ENCODE peak calls at places on chromosome 14, in ten cellular contexts. X, T, O, L, H, M, W, C, S and J are unnamed samples.

GRCh38 chr14:100065161-100065871 is at the start of gene EVL:
- DNase-seq in X (no peak), O (no peak), M (no peak), T (no peak), W (no peak), L (no peak), S (no peak), C (no peak), H (no peak), J (no peak)

GRCh38 chr14:87391066-87391465 is 601.9 kb downstream of the GALC start:
- DNase-seq in L (no peak), W (no peak), O (no peak), T (no peak), H (no peak), X (no peak), C (no peak), S (no peak), M (no peak), J (no peak)

GRCh38 chr14:52852810-52853521 is 61.6 kb upstream of the GNPNAT1 start:
- DNase-seq in C (no peak), W (no peak), L (no peak), S (no peak), O (no peak), M (peak), X (no peak), H (no peak), T (no peak), J (no peak)

GRCh38 chr14:69605761-69606160 is 5.6 kb upstream of the SUSD6 start:
- DNase-seq in C (peak), X (no peak), T (no peak), W (no peak), S (no peak), O (no peak), H (no peak), L (peak), M (no peak), J (no peak)

GRCh38 chr14:32258574-32258973 is 55.5 kb upstream of the RNU6-8 start:
- DNase-seq in W (no peak), O (no peak), M (peak), T (no peak), X (peak), H (no peak), C (no peak), S (no peak), L (no peak), J (no peak)

GRCh38 chr14:99568567-99569560 is 35.1 kb downstream of the CCDC85C start:
- DNase-seq in O (no peak), M (peak), X (peak), S (no peak), T (peak), W (no peak), L (no peak), C (no peak), H (no peak), J (no peak)

GRCh38 chr14:92902191-92902590 is 20.8 kb upstream of the CHGA start:
- DNase-seq in M (no peak), C (no peak), L (no peak), S (no peak), W (no peak), X (no peak), H (no peak), O (no peak), T (no peak), J (no peak)

GRCh38 chr14:103727313-103728000 is 11.8 kb downstream of the ZFYVE21 start:
- DNase-seq in X (no peak), W (peak), T (peak), C (peak), M (no peak), L (peak), S (no peak), H (no peak), O (no peak), J (no peak)

GRCh38 chr14:101735453-101735852 is 26.1 kb upstream of the PPP2R5C start:
- DNase-seq in L (no peak), M (no peak), W (peak), O (no peak), S (no peak), H (no peak), T (no peak), X (no peak), C (no peak), J (no peak)

GRCh38 chr14:77043177-77043983 is 14.9 kb upstream of the IRF2BPL start:
- DNase-seq in L (no peak), W (no peak), X (peak), H (no peak), S (peak), C (no peak), O (no peak), M (peak), T (no peak), J (no peak)

GRCh38 chr14:71121711-71122110 is 214.5 kb downstream of the PCNX1 start:
- DNase-seq in M (no peak), O (no peak), H (no peak), T (no peak), C (no peak), W (no peak), S (no peak), L (no peak), X (no peak), J (no peak)

GRCh38 chr14:66371776-66372175 is 114.4 kb upstream of the CCDC196 start:
- DNase-seq in T (no peak), L (no peak), S (no peak), O (no peak), M (no peak), C (no peak), H (no peak), X (no peak), W (no peak), J (no peak)

GRCh38 chr14:104844306-104845032 is 20.6 kb upstream of the CEP170B start:
- DNase-seq in S (no peak), M (no peak), W (peak), X (no peak), T (no peak), L (no peak), C (no peak), H (no peak), O (no peak), J (peak)

GRCh38 chr14:104843442-104844305 is 21.4 kb upstream of the CEP170B start:
- DNase-seq in M (no peak), C (no peak), L (no peak), O (no peak), H (no peak), S (no peak), X (no peak), T (no peak), W (peak), J (peak)

GRCh38 chr14:104841730-104842129 is 23.3 kb upstream of the CEP170B start:
- DNase-seq in C (no peak), S (no peak), L (no peak), M (no peak), T (no peak), H (no peak), O (no peak), W (no peak), X (no peak), J (no peak)

GRCh38 chr14:104845033-104845666 is 19.9 kb upstream of the CEP170B start:
- DNase-seq in O (no peak), L (no peak), X (no peak), C (no peak), M (no peak), S (no peak), H (no peak), W (no peak), T (no peak), J (peak)

GRCh38 chr14:104843006-104843405 is 22.1 kb upstream of the CEP170B start:
- DNase-seq in W (peak), L (no peak), T (no peak), H (no peak), X (no peak), C (no peak), S (no peak), M (no peak), O (no peak), J (no peak)
- H3K4me3 ChIP-seq in W (peak), L (no peak), T (no peak), H (no peak), X (no peak), C (no peak), S (no peak), M (no peak), O (no peak), J (peak)

GRCh38 chr14:50395448-50395847 is 1.2 kb downstream of the CDKL1 start:
- DNase-seq in S (no peak), C (peak), W (no peak), O (no peak), M (no peak), X (peak), H (no peak), T (no peak), L (no peak), J (peak)
- H3K4me3 ChIP-seq in S (peak), C (peak), W (no peak), O (peak), M (no peak), X (peak), H (no peak), T (peak), L (no peak), J (peak)

DNA sequence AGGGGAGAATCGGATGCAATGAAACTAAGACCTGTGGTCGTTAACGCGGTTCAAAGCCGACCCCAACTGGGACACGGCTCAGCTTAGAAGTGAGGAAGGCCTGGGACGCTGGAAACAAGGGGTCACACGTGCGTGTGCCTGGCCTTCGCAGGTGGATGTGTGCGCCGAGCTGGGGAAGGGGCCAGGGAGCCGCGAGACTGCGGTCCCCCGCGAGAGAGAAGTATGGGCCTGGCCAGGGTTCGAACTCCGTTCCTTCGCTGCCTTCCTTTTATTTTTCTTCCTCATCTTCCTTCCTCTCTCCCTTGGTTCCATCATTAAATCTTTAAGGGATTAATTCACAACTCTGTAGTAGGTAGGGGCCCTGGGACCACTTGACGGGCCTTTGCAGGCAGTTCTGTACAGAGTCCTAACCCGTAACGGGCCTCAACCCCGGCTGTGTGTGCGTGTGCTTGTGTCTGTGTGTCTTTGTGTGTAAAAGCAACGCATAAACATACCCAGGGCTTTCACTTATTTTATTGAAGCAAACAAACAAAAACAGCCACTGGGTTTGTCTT is 3.6 kb downstream of the TTC6 start:
- DNase-seq in M (no peak), T (no peak), X (no peak), W (no peak), C (no peak), L (no peak), H (no peak), S (no peak), O (no peak), J (no peak)
- H3K4me3 ChIP-seq in M (no peak), T (peak), X (no peak), W (peak), C (peak), L (no peak), H (peak), S (no peak), O (no peak), J (no peak)

DNA sequence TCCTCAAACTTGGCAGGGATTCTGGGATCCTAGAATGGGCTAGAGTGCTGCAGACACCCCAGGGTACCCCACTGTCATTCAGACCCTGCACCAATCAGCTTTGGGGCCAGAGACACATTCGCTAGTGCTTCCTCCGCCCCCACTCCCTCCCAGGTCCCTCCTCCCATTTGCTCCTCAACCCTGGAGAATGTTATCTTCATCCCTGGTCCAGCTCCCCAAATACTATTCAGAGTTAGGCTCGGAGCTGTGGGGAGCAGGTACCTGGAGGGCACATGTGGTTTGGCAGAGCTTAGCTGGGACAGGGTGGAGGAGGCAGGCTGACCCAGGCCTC is 19.4 kb downstream of the VSX2 start:
- DNase-seq in M (no peak), S (no peak), O (no peak), T (no peak), H (no peak), W (peak), X (no peak), L (no peak), C (no peak), J (no peak)
- H3K4me3 ChIP-seq in M (no peak), S (no peak), O (no peak), T (no peak), H (no peak), W (peak), X (no peak), L (no peak), C (no peak), J (no peak)

DNA sequence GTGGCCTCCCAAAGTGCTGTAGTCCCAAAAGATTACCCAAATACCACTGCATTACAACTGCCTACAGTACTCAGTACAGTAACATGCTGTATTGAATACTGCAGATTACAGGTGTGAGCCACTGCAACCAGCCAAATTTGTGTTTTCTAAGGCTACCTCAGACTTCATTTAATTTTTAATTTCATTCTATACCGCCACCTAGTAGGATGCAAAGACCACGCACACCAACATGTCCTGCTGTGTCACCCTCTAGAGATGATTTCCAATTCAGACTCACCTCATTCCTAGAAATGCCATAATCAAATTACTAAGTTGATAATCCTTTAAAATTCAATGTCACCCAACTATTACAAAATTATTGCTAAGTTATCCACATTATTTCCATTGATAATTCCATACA is 15.1 kb downstream of the DICER1 start:
- DNase-seq in W (no peak), X (no peak), T (no peak), M (no peak), L (no peak), O (no peak), C (no peak), H (no peak), S (no peak), J (no peak)
- H3K4me3 ChIP-seq in W (no peak), X (no peak), T (no peak), M (no peak), L (no peak), O (no peak), C (no peak), H (no peak), S (no peak), J (no peak)

GRCh38 chr14:21309238-21309636 is 29.4 kb downstream of the RPGRIP1 start:
- DNase-seq in H (no peak), T (no peak), O (no peak), L (no peak), C (no peak), S (no peak), M (no peak), W (no peak), X (no peak), J (no peak)

GRCh38 chr14:21307641-21308040 is 27.8 kb downstream of the RPGRIP1 start:
- DNase-seq in W (no peak), O (no peak), H (no peak), C (no peak), T (no peak), S (no peak), L (no peak), X (no peak), M (no peak), J (no peak)

GRCh38 chr14:21308132-21308478 is 28.2 kb downstream of the RPGRIP1 start:
- DNase-seq in H (no peak), L (no peak), T (no peak), O (no peak), W (no peak), X (no peak), C (no peak), M (no peak), S (no peak), J (no peak)

GRCh38 chr14:21309956-21310355 is 30.1 kb downstream of the RPGRIP1 start:
- DNase-seq in H (no peak), X (no peak), C (no peak), O (no peak), M (no peak), S (no peak), W (no peak), L (no peak), T (no peak), J (no peak)

DNA sequence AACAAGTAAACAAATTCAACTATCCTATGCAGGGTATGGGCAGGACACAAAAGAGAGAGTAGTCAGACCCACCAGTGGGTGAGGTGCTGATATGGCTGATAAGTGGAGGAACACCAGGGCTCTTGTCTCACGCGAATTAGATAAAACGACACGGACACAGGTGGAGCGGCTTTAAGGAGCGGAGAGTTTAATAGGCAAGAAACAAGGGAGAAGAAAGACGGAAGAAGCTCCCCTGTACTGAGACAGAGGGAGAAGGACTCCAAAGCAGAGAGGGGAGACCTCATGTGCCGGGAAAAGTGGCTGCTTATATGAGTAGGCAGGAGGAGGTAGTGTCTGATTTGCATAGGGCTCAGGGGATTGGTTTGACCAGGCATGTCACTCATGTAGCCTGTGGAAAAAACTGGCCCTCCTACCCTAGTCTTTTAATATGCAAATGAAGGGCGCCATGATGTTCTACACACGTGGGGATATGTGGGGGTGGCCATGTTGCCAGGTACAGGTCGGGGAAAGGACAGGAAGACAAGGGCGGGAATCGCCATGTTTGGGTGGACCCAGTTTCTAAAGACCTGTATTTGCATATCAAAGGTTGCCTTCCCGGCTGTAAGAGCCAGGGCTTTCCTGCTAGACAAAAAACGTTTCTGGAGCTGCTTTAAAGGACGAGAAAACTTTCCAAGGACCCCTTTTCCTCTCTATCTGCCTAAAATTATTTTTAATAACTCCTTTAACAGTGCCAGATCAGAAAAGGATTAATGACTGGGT is 28.8 kb downstream of the RPGRIP1 start:
- DNase-seq in H (peak), C (peak), S (peak), L (peak), W (peak), X (peak), T (peak), M (peak), O (no peak), J (no peak)
- H3K4me3 ChIP-seq in H (peak), C (peak), S (peak), L (peak), W (peak), X (no peak), T (peak), M (peak), O (peak), J (peak)

GRCh38 chr14:31228533-31228932 is 20.9 kb upstream of the HECTD1 start:
- DNase-seq in O (no peak), S (no peak), C (no peak), T (no peak), M (peak), X (no peak), L (no peak), W (no peak), H (no peak), J (no peak)
- H3K4me3 ChIP-seq in O (no peak), S (no peak), C (no peak), T (no peak), M (no peak), X (no peak), L (no peak), W (no peak), H (no peak), J (no peak)

DNA sequence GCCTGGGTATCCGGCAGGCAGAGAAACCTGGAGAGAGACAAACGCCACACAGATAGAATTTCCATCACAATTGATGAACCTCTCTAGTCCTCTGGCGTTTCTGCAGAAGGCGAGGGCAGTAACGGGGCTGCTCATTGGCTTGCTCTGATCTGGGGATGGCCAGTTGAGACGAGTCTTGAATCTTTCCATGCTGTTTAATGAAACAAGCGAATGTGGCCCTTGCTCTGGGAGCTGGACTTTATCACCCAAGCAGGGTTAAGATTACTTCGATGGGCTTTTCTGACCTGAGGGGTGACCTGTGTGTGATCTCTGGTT is 42.4 kb upstream of the CLMN start:
- DNase-seq in H (no peak), W (peak), S (no peak), C (no peak), O (no peak), X (no peak), L (no peak), M (no peak), T (no peak), J (no peak)
- H3K4me3 ChIP-seq in H (no peak), W (peak), S (no peak), C (no peak), O (no peak), X (no peak), L (no peak), M (no peak), T (no peak), J (no peak)

GRCh38 chr14:55104051-55104954 is 24.7 kb upstream of the LGALS3 start:
- DNase-seq in H (no peak), W (no peak), S (no peak), M (no peak), L (no peak), C (no peak), T (no peak), X (no peak), O (no peak), J (no peak)

GRCh38 chr14:55103005-55103640 is 25.9 kb upstream of the LGALS3 start:
- DNase-seq in L (peak), M (peak), W (peak), H (peak), S (peak), C (peak), X (peak), O (peak), T (peak), J (peak)

GRCh38 chr14:55099741-55100140 is 29.3 kb upstream of the LGALS3 start:
- DNase-seq in H (no peak), S (no peak), M (peak), L (no peak), W (no peak), C (peak), T (no peak), O (peak), X (peak), J (no peak)

GRCh38 chr14:55101698-55102097 is 27.4 kb upstream of the LGALS3 start:
- DNase-seq in X (no peak), M (no peak), C (peak), T (no peak), O (no peak), W (no peak), H (no peak), S (no peak), L (no peak), J (peak)

GRCh38 chr14:55102141-55102547 is 26.9 kb upstream of the LGALS3 start:
- DNase-seq in H (peak), W (peak), T (peak), M (peak), C (peak), X (peak), S (peak), O (peak), L (peak), J (peak)
- H3K4me3 ChIP-seq in H (no peak), W (no peak), T (no peak), M (no peak), C (no peak), X (no peak), S (no peak), O (no peak), L (no peak), J (no peak)